ENCODE peak calls at places on chromosome 3, in five cellular contexts. X, S, D, N and V are unnamed samples.
A peak's percentile ranks its signal among the peaks of the same experiment; 100 is the strongest.

GRCh38 chr3:125067225-125067624 is 11.4 kb upstream of the HEG1 start:
- DNase-seq in X (no peak), S (no peak), D (no peak), N (no peak), V (no peak)

GRCh38 chr3:150699068-150699635 is 4.6 kb downstream of the ERICH6 start:
- DNase-seq in X (peak; percentile 62), S (no peak), D (no peak), N (no peak), V (no peak)

GRCh38 chr3:182886497-182886896 is 93.2 kb downstream of the ATP11B start:
- DNase-seq in X (no peak), S (no peak), D (no peak), N (no peak), V (no peak)

GRCh38 chr3:108123326-108123725 is 32.5 kb upstream of the CD47 start:
- DNase-seq in X (no peak), S (no peak), D (no peak), N (no peak), V (no peak)

GRCh38 chr3:12308517-12308916 is 19.6 kb downstream of the PPARG start:
- DNase-seq in X (no peak), S (no peak), D (peak; percentile 38), N (no peak), V (no peak)

GRCh38 chr3:138043266-138044029 is 33.5 kb downstream of the CLDN18 start:
- DNase-seq in X (no peak), S (no peak), D (no peak), N (no peak), V (no peak)

GRCh38 chr3:136266468-136266867 is 16.3 kb downstream of the PCCB start:
- DNase-seq in X (no peak), S (no peak), D (no peak), N (no peak), V (no peak)

GRCh38 chr3:64209866-64210609 is 15.2 kb downstream of the PRICKLE2 start:
- DNase-seq in X (peak; percentile 96), S (no peak), D (no peak), N (no peak), V (no peak)

GRCh38 chr3:45915518-45916231 is 27.6 kb upstream of the CXCR6 start:
- DNase-seq in X (no peak), S (peak; percentile 42), D (peak; percentile 96), N (no peak), V (no peak)

GRCh38 chr3:87006844-87007439 is 16.0 kb upstream of the VGLL3 start:
- DNase-seq in X (no peak), S (no peak), D (no peak), N (no peak), V (no peak)

GRCh38 chr3:30810617-30811016 is 83.8 kb downstream of the GADL1 start:
- DNase-seq in X (peak; percentile 56), S (no peak), D (no peak), N (no peak), V (no peak)

GRCh38 chr3:133996251-133996661 is 33.5 kb downstream of the SLCO2A1 start:
- DNase-seq in X (no peak), S (no peak), D (no peak), N (no peak), V (no peak)

GRCh38 chr3:9396301-9396631 is 1.1 kb upstream of the SETD5 start:
- DNase-seq in X (no peak), S (no peak), D (peak; percentile 91), N (no peak), V (peak; percentile 64)

GRCh38 chr3:31562525-31562924 is 29.8 kb downstream of the STT3B start:
- DNase-seq in X (peak; percentile 35), S (no peak), D (no peak), N (no peak), V (no peak)

GRCh38 chr3:136624894-136625815 is 127.0 kb downstream of the STAG1 start:
- DNase-seq in X (no peak), S (no peak), D (peak; percentile 36), N (no peak), V (no peak)

GRCh38 chr3:55860040-55860439 is 372.9 kb upstream of the WNT5A start:
- DNase-seq in X (no peak), S (no peak), D (no peak), N (no peak), V (no peak)

GRCh38 chr3:12679468-12679867 is 15.6 kb upstream of the RAF1 start:
- DNase-seq in X (no peak), S (no peak), D (peak; percentile 34), N (no peak), V (no peak)

GRCh38 chr3:129026728-129027543 is 25.8 kb downstream of the EFCC1 start:
- DNase-seq in X (peak; percentile 97), S (peak; percentile 73), D (peak; percentile 93), N (peak; percentile 73), V (peak; percentile 72)

GRCh38 chr3:138774529-138775253 is 60.0 kb downstream of the PIK3CB start:
- DNase-seq in X (no peak), S (no peak), D (peak; percentile 92), N (no peak), V (no peak)

GRCh38 chr3:124094496-124094895 is 102.6 kb upstream of the ROPN1 start:
- DNase-seq in X (no peak), S (no peak), D (no peak), N (no peak), V (no peak)

GRCh38 chr3:194034556-194035336 is 101.2 kb upstream of the HES1 start:
- DNase-seq in X (no peak), S (no peak), D (no peak), N (no peak), V (no peak)

GRCh38 chr3:160941885-160942494 is 163.2 kb downstream of the B3GALNT1 start:
- DNase-seq in X (peak; percentile 54), S (peak; percentile 26), D (no peak), N (peak; percentile 26), V (peak; percentile 94)

GRCh38 chr3:188267790-188268333 is 113.9 kb downstream of the LPP start:
- DNase-seq in X (no peak), S (no peak), D (no peak), N (no peak), V (no peak)

GRCh38 chr3:112333386-112334334 is 704 bp downstream of the CD200 start:
- DNase-seq in X (peak; percentile 61), S (no peak), D (no peak), N (peak; percentile 10), V (no peak)

GRCh38 chr3:185200639-185201038 is 47.8 kb upstream of the C3orf70 start:
- DNase-seq in X (no peak), S (no peak), D (no peak), N (no peak), V (no peak)

GRCh38 chr3:125140011-125140813 is 72.3 kb downstream of the SLC12A8 start:
- DNase-seq in X (no peak), S (no peak), D (no peak), N (no peak), V (no peak)

GRCh38 chr3:149701977-149702350 is 44.1 kb upstream of the WWTR1 start:
- DNase-seq in X (no peak), S (no peak), D (no peak), N (no peak), V (no peak)

GRCh38 chr3:430186-430585 is 233.6 kb downstream of the CHL1 start:
- DNase-seq in X (no peak), S (no peak), D (no peak), N (no peak), V (no peak)